ENCODE peak calls at places on chromosomes 1 and 21, in six cellular contexts. One of them, this sample, is unnamed.
A peak's percentile ranks its signal among the peaks of the same experiment; 100 is the strongest.

GRCh38 chr1:114764689-114765088 is 6.9 kb upstream of the CSDE1 start:
- DNase-seq in NT2/D1: no peak
- DNase-seq in Peyer's patch: no peak
- DNase-seq in hepatocyte: no peak
- DNase-seq in effector memory CD4-positive, alpha-beta T cell: no peak
- DNase-seq in A549: no peak
- DNase-seq in this sample: no peak

GRCh38 chr1:20380175-20380574 is 89.5 kb downstream of the VWA5B1 start:
- DNase-seq in NT2/D1: no peak
- DNase-seq in Peyer's patch: no peak
- DNase-seq in hepatocyte: no peak
- DNase-seq in effector memory CD4-positive, alpha-beta T cell: no peak
- DNase-seq in A549: no peak
- DNase-seq in this sample: no peak

GRCh38 chr1:174982971-174983689 is 16.6 kb upstream of the CACYBP start:
- DNase-seq in NT2/D1: peak; percentile 43
- DNase-seq in Peyer's patch: no peak
- DNase-seq in hepatocyte: peak; percentile 69
- DNase-seq in effector memory CD4-positive, alpha-beta T cell: no peak
- DNase-seq in A549: peak; percentile 10
- DNase-seq in this sample: peak; percentile 39

GRCh38 chr1:37995773-37996379 is 6.1 kb upstream of the SF3A3 start:
- DNase-seq in NT2/D1: no peak
- DNase-seq in Peyer's patch: peak; percentile 57
- DNase-seq in hepatocyte: peak; percentile 83
- DNase-seq in effector memory CD4-positive, alpha-beta T cell: no peak
- DNase-seq in A549: no peak
- DNase-seq in this sample: no peak

GRCh38 chr1:22076346-22076745 is 23.8 kb downstream of the CDC42 start:
- DNase-seq in NT2/D1: no peak
- DNase-seq in Peyer's patch: no peak
- DNase-seq in hepatocyte: no peak
- DNase-seq in effector memory CD4-positive, alpha-beta T cell: no peak
- DNase-seq in A549: no peak
- DNase-seq in this sample: no peak

GRCh38 chr1:117346206-117346928 is 20.9 kb upstream of the MAN1A2 start:
- DNase-seq in NT2/D1: no peak
- DNase-seq in Peyer's patch: no peak
- DNase-seq in hepatocyte: no peak
- DNase-seq in effector memory CD4-positive, alpha-beta T cell: no peak
- DNase-seq in A549: no peak
- DNase-seq in this sample: no peak

GRCh38 chr1:59901770-59902388 is 24.7 kb downstream of the CYP2J2 start:
- DNase-seq in NT2/D1: no peak
- DNase-seq in Peyer's patch: no peak
- DNase-seq in hepatocyte: no peak
- DNase-seq in effector memory CD4-positive, alpha-beta T cell: no peak
- DNase-seq in A549: no peak
- DNase-seq in this sample: no peak

GRCh38 chr1:229027622-229028182 is 243.2 kb upstream of the RAB4A start:
- DNase-seq in NT2/D1: peak; percentile 94
- DNase-seq in Peyer's patch: no peak
- DNase-seq in hepatocyte: peak; percentile 59
- DNase-seq in effector memory CD4-positive, alpha-beta T cell: no peak
- DNase-seq in A549: no peak
- DNase-seq in this sample: peak; percentile 75

GRCh38 chr1:185720633-185721272 is 13.4 kb upstream of the HMCN1 start:
- DNase-seq in NT2/D1: peak; percentile 30
- DNase-seq in Peyer's patch: no peak
- DNase-seq in hepatocyte: peak; percentile 53
- DNase-seq in effector memory CD4-positive, alpha-beta T cell: no peak
- DNase-seq in A549: no peak
- DNase-seq in this sample: no peak

GRCh38 chr1:205199090-205199930 is 12.2 kb downstream of the DSTYK start:
- DNase-seq in NT2/D1: no peak
- DNase-seq in Peyer's patch: no peak
- DNase-seq in hepatocyte: no peak
- DNase-seq in effector memory CD4-positive, alpha-beta T cell: no peak
- DNase-seq in A549: no peak
- DNase-seq in this sample: no peak

GRCh38 chr21:25307489-25307888 is 299.8 kb downstream of the MRPL39 start:
- DNase-seq in NT2/D1: no peak
- DNase-seq in Peyer's patch: no peak
- DNase-seq in hepatocyte: no peak
- DNase-seq in effector memory CD4-positive, alpha-beta T cell: no peak
- DNase-seq in A549: no peak
- DNase-seq in this sample: no peak

GRCh38 chr1:226994357-226995063 is 54.4 kb downstream of the COQ8A start:
- DNase-seq in NT2/D1: no peak
- DNase-seq in Peyer's patch: no peak
- DNase-seq in hepatocyte: no peak
- DNase-seq in effector memory CD4-positive, alpha-beta T cell: no peak
- DNase-seq in A549: no peak
- DNase-seq in this sample: no peak

GRCh38 chr1:231301990-231302389 is 35.7 kb downstream of the EXOC8 start:
- DNase-seq in NT2/D1: no peak
- DNase-seq in Peyer's patch: no peak
- DNase-seq in hepatocyte: no peak
- DNase-seq in effector memory CD4-positive, alpha-beta T cell: no peak
- DNase-seq in A549: no peak
- DNase-seq in this sample: no peak

GRCh38 chr21:39720126-39720778 is 24.7 kb upstream of the IGSF5 start:
- DNase-seq in NT2/D1: no peak
- DNase-seq in Peyer's patch: no peak
- DNase-seq in hepatocyte: no peak
- DNase-seq in effector memory CD4-positive, alpha-beta T cell: no peak
- DNase-seq in A549: no peak
- DNase-seq in this sample: no peak

GRCh38 chr1:63917571-63918394 is 144.0 kb downstream of the ROR1 start:
- DNase-seq in NT2/D1: peak; percentile 44
- DNase-seq in Peyer's patch: no peak
- DNase-seq in hepatocyte: no peak
- DNase-seq in effector memory CD4-positive, alpha-beta T cell: no peak
- DNase-seq in A549: no peak
- DNase-seq in this sample: peak; percentile 48

GRCh38 chr1:62361426-62361825 is 42.2 kb upstream of the KANK4 start:
- DNase-seq in NT2/D1: no peak
- DNase-seq in Peyer's patch: no peak
- DNase-seq in hepatocyte: no peak
- DNase-seq in effector memory CD4-positive, alpha-beta T cell: no peak
- DNase-seq in A549: no peak
- DNase-seq in this sample: no peak

GRCh38 chr1:211965108-211965805 is 70.1 kb downstream of the INTS7 start:
- DNase-seq in NT2/D1: no peak
- DNase-seq in Peyer's patch: no peak
- DNase-seq in hepatocyte: no peak
- DNase-seq in effector memory CD4-positive, alpha-beta T cell: no peak
- DNase-seq in A549: no peak
- DNase-seq in this sample: no peak

GRCh38 chr1:101302831-101303511 is 66.2 kb downstream of the S1PR1 start:
- DNase-seq in NT2/D1: no peak
- DNase-seq in Peyer's patch: no peak
- DNase-seq in hepatocyte: no peak
- DNase-seq in effector memory CD4-positive, alpha-beta T cell: no peak
- DNase-seq in A549: no peak
- DNase-seq in this sample: no peak

GRCh38 chr1:221809101-221810029 is 67.5 kb upstream of the DUSP10 start:
- DNase-seq in NT2/D1: no peak
- DNase-seq in Peyer's patch: no peak
- DNase-seq in hepatocyte: no peak
- DNase-seq in effector memory CD4-positive, alpha-beta T cell: no peak
- DNase-seq in A549: no peak
- DNase-seq in this sample: no peak

GRCh38 chr1:66168919-66169725 is 364.8 kb upstream of the SGIP1 start:
- DNase-seq in NT2/D1: no peak
- DNase-seq in Peyer's patch: no peak
- DNase-seq in hepatocyte: no peak
- DNase-seq in effector memory CD4-positive, alpha-beta T cell: no peak
- DNase-seq in A549: no peak
- DNase-seq in this sample: no peak

GRCh38 chr1:226126824-226127591 is 59.5 kb downstream of the ACBD3 start:
- DNase-seq in NT2/D1: no peak
- DNase-seq in Peyer's patch: peak; percentile 59
- DNase-seq in hepatocyte: peak; percentile 57
- DNase-seq in effector memory CD4-positive, alpha-beta T cell: no peak
- DNase-seq in A549: no peak
- DNase-seq in this sample: no peak

GRCh38 chr1:160975026-160975425 is 20.4 kb upstream of the ITLN2 start:
- DNase-seq in NT2/D1: no peak
- DNase-seq in Peyer's patch: no peak
- DNase-seq in hepatocyte: no peak
- DNase-seq in effector memory CD4-positive, alpha-beta T cell: no peak
- DNase-seq in A549: no peak
- DNase-seq in this sample: no peak

GRCh38 chr1:40045766-40046165 is 5.2 kb downstream of the CAP1 start:
- DNase-seq in NT2/D1: no peak
- DNase-seq in Peyer's patch: no peak
- DNase-seq in hepatocyte: no peak
- DNase-seq in effector memory CD4-positive, alpha-beta T cell: no peak
- DNase-seq in A549: no peak
- DNase-seq in this sample: no peak

GRCh38 chr1:95532335-95532734 is 298.3 kb downstream of the RWDD3 start:
- DNase-seq in NT2/D1: no peak
- DNase-seq in Peyer's patch: no peak
- DNase-seq in hepatocyte: peak; percentile 10
- DNase-seq in effector memory CD4-positive, alpha-beta T cell: no peak
- DNase-seq in A549: no peak
- DNase-seq in this sample: no peak

GRCh38 chr1:20787775-20788488 is 825 bp upstream of the HP1BP3 start:
- DNase-seq in NT2/D1: no peak
- DNase-seq in Peyer's patch: no peak
- DNase-seq in hepatocyte: peak; percentile 55
- DNase-seq in effector memory CD4-positive, alpha-beta T cell: no peak
- DNase-seq in A549: peak; percentile 9
- DNase-seq in this sample: peak; percentile 29

GRCh38 chr1:214418380-214418779 is 133.0 kb downstream of the PTPN14 start:
- DNase-seq in NT2/D1: no peak
- DNase-seq in Peyer's patch: no peak
- DNase-seq in hepatocyte: no peak
- DNase-seq in effector memory CD4-positive, alpha-beta T cell: no peak
- DNase-seq in A549: no peak
- DNase-seq in this sample: no peak

GRCh38 chr1:215243275-215244054 is 160.9 kb downstream of the KCNK2 start:
- DNase-seq in NT2/D1: no peak
- DNase-seq in Peyer's patch: no peak
- DNase-seq in hepatocyte: no peak
- DNase-seq in effector memory CD4-positive, alpha-beta T cell: no peak
- DNase-seq in A549: no peak
- DNase-seq in this sample: no peak

GRCh38 chr1:52057876-52058275 is 1.8 kb downstream of the BTF3L4 start:
- DNase-seq in NT2/D1: no peak
- DNase-seq in Peyer's patch: no peak
- DNase-seq in hepatocyte: no peak
- DNase-seq in effector memory CD4-positive, alpha-beta T cell: no peak
- DNase-seq in A549: no peak
- DNase-seq in this sample: no peak
- H3K4me3 ChIP-seq in NT2/D1: peak overlapping the region; percentile 89
- H3K4me3 ChIP-seq in Peyer's patch: no peak overlapping the region
- H3K4me3 ChIP-seq in hepatocyte: peak overlapping the region; percentile 80
- H3K4me3 ChIP-seq in effector memory CD4-positive, alpha-beta T cell: no peak overlapping the region
- H3K4me3 ChIP-seq in A549: peak overlapping the region; percentile 85
- H3K4me3 ChIP-seq in this sample: peak overlapping the region; percentile 90

GRCh38 chr1:33433509-33434362 is 2.8 kb upstream of the PHC2 start:
- DNase-seq in NT2/D1: no peak
- DNase-seq in Peyer's patch: no peak
- DNase-seq in hepatocyte: peak; percentile 80
- DNase-seq in effector memory CD4-positive, alpha-beta T cell: no peak
- DNase-seq in A549: peak; percentile 16
- DNase-seq in this sample: no peak
- H3K4me1 ChIP-seq in NT2/D1: peaks cover 5% of the 10 kb centered on the region
- H3K4me1 ChIP-seq in Peyer's patch: peaks cover 8% of the 10 kb centered on the region
- H3K4me1 ChIP-seq in hepatocyte: peaks cover 17% of the 10 kb centered on the region
- H3K4me1 ChIP-seq in effector memory CD4-positive, alpha-beta T cell: peaks cover 7% of the 10 kb centered on the region
- H3K4me1 ChIP-seq in A549: peaks cover 24% of the 10 kb centered on the region
- H3K4me1 ChIP-seq in this sample: peaks cover 10% of the 10 kb centered on the region

GRCh38 chr21:38229260-38229877 is 27.4 kb upstream of the KCNJ15 start:
- DNase-seq in NT2/D1: no peak
- DNase-seq in Peyer's patch: no peak
- DNase-seq in hepatocyte: no peak
- DNase-seq in effector memory CD4-positive, alpha-beta T cell: no peak
- DNase-seq in A549: no peak
- DNase-seq in this sample: no peak
- H3K9me3 ChIP-seq in NT2/D1: peaks cover 68% of the 10 kb centered on the region
- H3K9me3 ChIP-seq in Peyer's patch: peaks cover 25% of the 10 kb centered on the region
- H3K9me3 ChIP-seq in hepatocyte: peaks cover 12% of the 10 kb centered on the region
- H3K9me3 ChIP-seq in effector memory CD4-positive, alpha-beta T cell: peaks cover 25% of the 10 kb centered on the region
- H3K9me3 ChIP-seq in A549: peaks cover 50% of the 10 kb centered on the region
- H3K9me3 ChIP-seq in this sample: peaks cover 5% of the 10 kb centered on the region

GRCh38 chr1:167640051-167640450 is 10.0 kb downstream of the RCSD1 start:
- DNase-seq in NT2/D1: no peak
- DNase-seq in Peyer's patch: no peak
- DNase-seq in hepatocyte: no peak
- DNase-seq in effector memory CD4-positive, alpha-beta T cell: no peak
- DNase-seq in A549: no peak
- DNase-seq in this sample: no peak
- H3K4me3 ChIP-seq in NT2/D1: no peak overlapping the region
- H3K4me3 ChIP-seq in Peyer's patch: no peak overlapping the region
- H3K4me3 ChIP-seq in hepatocyte: no peak overlapping the region
- H3K4me3 ChIP-seq in effector memory CD4-positive, alpha-beta T cell: no peak overlapping the region
- H3K4me3 ChIP-seq in A549: no peak overlapping the region
- H3K4me3 ChIP-seq in this sample: no peak overlapping the region

GRCh38 chr1:234515821-234516241 is 36.9 kb upstream of the TARBP1 start:
- DNase-seq in NT2/D1: no peak
- DNase-seq in Peyer's patch: no peak
- DNase-seq in hepatocyte: no peak
- DNase-seq in effector memory CD4-positive, alpha-beta T cell: no peak
- DNase-seq in A549: no peak
- DNase-seq in this sample: no peak
- H3K4me1 ChIP-seq in NT2/D1: no peaks in the 10 kb centered on the region
- H3K4me1 ChIP-seq in Peyer's patch: no peaks in the 10 kb centered on the region
- H3K4me1 ChIP-seq in hepatocyte: peaks cover 4% of the 10 kb centered on the region
- H3K4me1 ChIP-seq in effector memory CD4-positive, alpha-beta T cell: no peaks in the 10 kb centered on the region
- H3K4me1 ChIP-seq in A549: peaks cover 25% of the 10 kb centered on the region
- H3K4me1 ChIP-seq in this sample: peaks cover 4% of the 10 kb centered on the region